ENCODE peak calls at places on chromosomes 6 and 20, in six cellular contexts. D is B cell; X is lung; P is CD4-positive, alpha-beta T cell; Z is astrocyte of the spinal cord; M is left lung. J is an unnamed sample.

GRCh38 chr20:46264391-46265266 is 43.7 kb downstream of the CDH22 start:
- DNase-seq in D (no peak), X (no peak), P (no peak), Z (no peak), M (no peak), J (no peak)

GRCh38 chr6:110517601-110518280 is 41.3 kb upstream of the SLC22A16 start:
- DNase-seq in D (no peak), X (no peak), P (no peak), Z (no peak), M (no peak), J (no peak)

GRCh38 chr6:338815-339262 is 46.6 kb downstream of the DUSP22 start:
- DNase-seq in D (no peak), X (no peak), P (no peak), Z (no peak), M (no peak), J (no peak)

GRCh38 chr6:134172020-134172766 is 119.8 kb upstream of the SLC2A12 start:
- DNase-seq in D (no peak), X (no peak), P (no peak), Z (peak; percentile 9), M (no peak), J (no peak)

GRCh38 chr20:57667924-57668782 is 41.7 kb downstream of the PMEPA1 start:
- DNase-seq in D (no peak), X (peak; percentile 75), P (no peak), Z (no peak), M (peak; percentile 82), J (no peak)

GRCh38 chr6:133245033-133245903 is 4.1 kb downstream of the EYA4 start:
- DNase-seq in D (no peak), X (no peak), P (no peak), Z (no peak), M (no peak), J (no peak)

GRCh38 chr6:160265869-160266476 is 7.4 kb upstream of the SLC22A2 start:
- DNase-seq in D (no peak), X (no peak), P (no peak), Z (no peak), M (no peak), J (no peak)

GRCh38 chr6:170089937-170090335 is 200.9 kb downstream of the DLL1 start:
- DNase-seq in D (peak; percentile 55), X (no peak), P (no peak), Z (no peak), M (peak; percentile 27), J (peak; percentile 16)

GRCh38 chr6:40319124-40319523 is 268.0 kb downstream of the LRFN2 start:
- DNase-seq in D (no peak), X (no peak), P (no peak), Z (no peak), M (no peak), J (no peak)

GRCh38 chr6:43910638-43911353 is 140.8 kb downstream of the VEGFA start:
- DNase-seq in D (no peak), X (no peak), P (no peak), Z (peak; percentile 66), M (no peak), J (no peak)

GRCh38 chr6:14060971-14061370 is 56.6 kb upstream of the CD83 start:
- DNase-seq in D (no peak), X (no peak), P (no peak), Z (no peak), M (no peak), J (no peak)

GRCh38 chr20:57619053-57619831 is 984 bp downstream of the ZBP1 start:
- DNase-seq in D (peak; percentile 69), X (peak; percentile 54), P (peak; percentile 67), Z (no peak), M (peak; percentile 80), J (peak; percentile 59)

GRCh38 chr6:138546733-138547185 is 47.5 kb upstream of the NHSL1 start:
- DNase-seq in D (no peak), X (no peak), P (no peak), Z (peak; percentile 88), M (no peak), J (no peak)

GRCh38 chr6:53734473-53735299 is 60.1 kb upstream of the LRRC1 start:
- DNase-seq in D (no peak), X (no peak), P (no peak), Z (peak; percentile 80), M (peak; percentile 38), J (no peak)

GRCh38 chr20:57371363-57371762 is 19.8 kb upstream of the RBM38 start:
- DNase-seq in D (no peak), X (no peak), P (no peak), Z (no peak), M (no peak), J (no peak)

GRCh38 chr6:28709478-28710349 is 184.0 kb downstream of the GPX5 start:
- DNase-seq in D (no peak), X (no peak), P (no peak), Z (no peak), M (no peak), J (no peak)

DNA sequence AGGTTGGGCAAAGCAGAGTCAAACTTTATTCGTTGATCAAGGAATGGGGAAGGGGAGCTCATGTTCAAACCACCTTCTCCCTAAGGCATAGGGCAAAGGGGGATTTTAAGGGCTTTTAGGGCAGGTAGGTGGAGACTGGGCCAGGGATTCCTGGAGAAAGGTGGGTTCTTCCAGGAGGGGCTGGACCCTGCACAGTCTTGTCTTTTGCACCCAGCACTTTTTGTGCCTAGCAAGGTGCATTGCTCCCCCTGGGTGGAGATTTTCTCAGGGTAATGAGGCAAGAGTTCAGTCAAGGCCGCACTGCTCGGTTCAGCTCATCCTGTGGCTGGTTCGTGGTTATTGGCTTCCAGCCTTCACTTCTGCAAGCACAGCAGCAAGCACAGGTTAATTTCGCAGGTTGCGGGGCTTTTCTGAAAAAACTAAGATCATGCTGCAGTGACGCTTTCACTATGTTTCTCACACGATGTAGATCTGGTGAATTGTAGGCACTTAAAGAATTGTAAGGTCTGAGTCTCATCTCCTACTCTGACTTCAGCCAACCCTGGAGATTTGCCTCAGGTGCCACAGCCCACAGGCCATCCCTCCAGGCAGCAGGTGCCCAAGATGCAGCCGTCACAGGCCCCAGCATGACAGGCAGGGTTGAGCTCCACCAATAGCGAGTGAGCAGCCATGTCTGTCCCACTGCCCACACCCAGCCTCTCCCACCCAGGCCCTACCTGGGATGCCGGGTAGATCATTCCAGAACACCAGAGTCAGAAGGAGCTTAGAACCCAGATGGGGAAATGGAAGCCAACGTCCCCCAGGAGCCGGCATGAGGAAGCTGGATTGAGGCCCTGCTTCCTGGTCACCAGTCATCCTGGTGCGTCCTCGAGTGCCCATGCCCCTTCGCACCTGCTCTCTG is 37.1 kb downstream of the SUN5 start:
- DNase-seq in D (no peak), X (peak; percentile 22), P (peak; percentile 58), Z (no peak), M (no peak), J (no peak)
- TF ChIP-seq CTCF in D (no peak), X (no peak), P (no peak), Z (no peak), M (no peak), J (no peak)

DNA sequence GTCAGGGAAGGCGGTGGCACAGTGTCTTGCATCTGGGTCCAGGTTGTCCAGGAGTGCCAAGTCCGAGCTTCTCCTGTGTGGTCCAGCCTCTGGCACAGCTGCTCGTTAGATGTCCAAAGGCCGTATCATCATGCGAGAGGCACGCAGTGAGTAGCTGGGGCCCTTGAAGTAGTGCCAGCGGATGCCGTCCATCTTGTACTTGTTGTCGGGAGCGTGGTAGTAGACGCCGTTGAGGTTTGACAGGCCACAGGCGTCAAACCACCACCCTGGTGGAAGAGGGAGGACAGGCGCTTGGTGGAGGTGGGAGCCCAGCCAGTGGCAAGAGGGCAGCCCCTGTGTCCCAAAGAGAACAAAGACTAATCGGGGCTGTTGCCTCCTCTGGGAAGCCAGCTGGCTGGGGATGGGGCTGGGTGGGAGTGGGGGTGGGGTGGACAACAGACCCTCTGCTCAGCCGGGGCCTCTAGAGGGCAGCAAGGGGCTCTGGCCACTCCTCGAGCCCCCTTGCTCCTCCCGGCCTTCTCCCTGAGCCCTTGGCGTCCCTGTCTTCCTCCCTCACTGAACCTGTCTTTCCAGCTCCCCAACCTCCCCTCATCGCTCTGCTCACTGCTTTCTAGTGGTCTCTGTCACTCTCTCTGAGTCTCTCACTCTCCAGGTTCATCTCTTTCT is 39.5 kb downstream of the FAM110A start:
- DNase-seq in D (no peak), X (no peak), P (no peak), Z (no peak), M (no peak), J (peak; percentile 33)
- TF ChIP-seq CTCF in D (no peak), X (no peak), P (no peak), Z (no peak), M (no peak), J (no peak)

GRCh38 chr20:59136027-59136426 is 27.6 kb upstream of the ZNF831 start:
- DNase-seq in D (no peak), X (no peak), P (no peak), Z (no peak), M (no peak), J (no peak)

GRCh38 chr20:59134182-59134581 is 29.4 kb upstream of the ZNF831 start:
- DNase-seq in D (no peak), X (no peak), P (no peak), Z (no peak), M (no peak), J (no peak)

GRCh38 chr20:59125909-59126308 is 37.7 kb upstream of the ZNF831 start:
- DNase-seq in D (no peak), X (no peak), P (no peak), Z (no peak), M (no peak), J (no peak)

GRCh38 chr20:59135093-59135492 is 28.5 kb upstream of the ZNF831 start:
- DNase-seq in D (no peak), X (no peak), P (no peak), Z (no peak), M (no peak), J (no peak)

DNA sequence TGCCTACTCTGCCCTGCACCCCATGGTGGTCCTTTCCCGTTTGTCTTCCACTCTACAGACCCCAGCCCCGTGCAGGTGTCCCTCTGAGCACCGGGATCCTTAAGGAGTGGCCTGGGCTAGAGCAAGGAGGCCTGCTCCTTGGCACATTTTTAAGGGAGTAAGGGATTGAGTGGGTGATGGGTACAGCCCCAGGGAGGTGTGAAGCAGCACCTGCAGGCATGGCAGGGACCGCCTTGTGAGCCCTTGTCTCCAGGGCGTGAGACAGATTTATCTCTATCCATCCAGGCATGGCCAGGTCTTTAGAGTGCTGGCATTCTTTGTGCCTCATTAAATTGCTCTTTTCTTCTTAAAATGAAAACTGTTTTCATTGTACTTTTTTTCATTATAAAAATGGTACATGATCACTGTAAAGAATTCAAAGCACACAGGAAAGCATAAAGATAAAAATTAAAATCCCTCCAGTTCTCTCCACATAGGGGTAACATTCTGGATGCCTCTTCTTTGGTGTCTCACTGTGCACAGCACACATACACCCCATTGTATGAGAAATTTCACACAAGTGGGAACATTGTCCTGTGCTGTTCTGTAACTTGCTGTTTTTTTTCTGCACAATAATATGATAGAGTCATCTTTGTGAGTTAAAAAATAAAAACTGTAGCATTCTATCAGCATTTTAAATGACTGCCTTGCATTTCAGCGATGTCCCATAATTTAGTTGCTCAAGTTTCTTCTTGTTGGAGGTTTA is 31.9 kb upstream of the ZNF831 start:
- DNase-seq in D (no peak), X (no peak), P (no peak), Z (no peak), M (no peak), J (no peak)
- TF ChIP-seq CTCF in D (no peak), X (no peak), P (no peak), Z (no peak), M (no peak), J (no peak)

GRCh38 chr6:6105472-6106036 is 98.8 kb upstream of the NRN1 start:
- DNase-seq in D (no peak), X (no peak), P (no peak), Z (no peak), M (no peak), J (no peak)
- TF ChIP-seq CTCF in D (no peak), X (no peak), P (no peak), Z (no peak), M (no peak), J (no peak)